ENCODE peak calls at places on chromosomes 13 and 19, in five cellular contexts. One of them, this sample, is unnamed.

GRCh38 chr13:33090755-33091454 is 74.7 kb downstream of the KL start:
- DNase-seq in HepG2: peak
- DNase-seq in K562: no peak
- DNase-seq in GM12878: no peak
- DNase-seq in HCT116: no peak
- DNase-seq in this sample: no peak

GRCh38 chr13:110421696-110422395 is 114.8 kb downstream of the COL4A2 start:
- DNase-seq in GM12878: no peak
- DNase-seq in HepG2: no peak
- DNase-seq in HCT116: no peak
- DNase-seq in K562: no peak
- DNase-seq in this sample: no peak

GRCh38 chr13:35923347-35923746 is 207.8 kb downstream of the DCLK1 start:
- DNase-seq in GM12878: no peak
- DNase-seq in HepG2: no peak
- DNase-seq in HCT116: peak
- DNase-seq in K562: no peak
- DNase-seq in this sample: no peak

GRCh38 chr19:39555883-39556282 is 15.9 kb upstream of the EID2 start:
- DNase-seq in HepG2: no peak
- DNase-seq in K562: no peak
- DNase-seq in HCT116: no peak
- DNase-seq in GM12878: no peak
- DNase-seq in this sample: no peak

GRCh38 chr19:54434112-54434861 is 14.7 kb upstream of the LENG8 start:
- DNase-seq in HCT116: no peak
- DNase-seq in HepG2: no peak
- DNase-seq in GM12878: no peak
- DNase-seq in K562: no peak
- DNase-seq in this sample: no peak

GRCh38 chr13:112065867-112066623 is 904 bp upstream of the SOX1 start:
- DNase-seq in K562: no peak
- DNase-seq in HepG2: no peak
- DNase-seq in HCT116: no peak
- DNase-seq in GM12878: no peak
- DNase-seq in this sample: peak

GRCh38 chr13:99648266-99648665 is 147.0 kb downstream of the TM9SF2 start:
- DNase-seq in K562: no peak
- DNase-seq in HCT116: no peak
- DNase-seq in HepG2: no peak
- DNase-seq in GM12878: no peak
- DNase-seq in this sample: no peak

GRCh38 chr19:10669246-10669645 is 15.1 kb downstream of the ILF3 start:
- DNase-seq in K562: no peak
- DNase-seq in GM12878: no peak
- DNase-seq in HCT116: no peak
- DNase-seq in HepG2: no peak
- DNase-seq in this sample: no peak

GRCh38 chr13:39350461-39350881 is 252.5 kb downstream of the LHFPL6 start:
- DNase-seq in K562: no peak
- DNase-seq in GM12878: no peak
- DNase-seq in HCT116: no peak
- DNase-seq in HepG2: no peak
- DNase-seq in this sample: no peak

GRCh38 chr19:45171211-45171623 is 6.8 kb downstream of the TRAPPC6A start:
- DNase-seq in GM12878: no peak
- DNase-seq in HepG2: no peak
- DNase-seq in K562: peak
- DNase-seq in HCT116: no peak
- DNase-seq in this sample: no peak

GRCh38 chr13:110308377-110309158 is 1.5 kb downstream of the COL4A2 start:
- DNase-seq in HCT116: no peak
- DNase-seq in HepG2: no peak
- DNase-seq in GM12878: no peak
- DNase-seq in K562: no peak
- DNase-seq in this sample: no peak

GRCh38 chr19:45528149-45528743 is 21.0 kb downstream of the VASP start:
- DNase-seq in HCT116: no peak
- DNase-seq in GM12878: no peak
- DNase-seq in HepG2: no peak
- DNase-seq in K562: peak
- DNase-seq in this sample: peak

GRCh38 chr19:12042893-12043292 is 7.4 kb upstream of the ZNF433 start:
- DNase-seq in HepG2: peak
- DNase-seq in K562: no peak
- DNase-seq in GM12878: no peak
- DNase-seq in HCT116: no peak
- DNase-seq in this sample: no peak

GRCh38 chr13:36907801-36908200 is 12.2 kb downstream of the SMAD9 start:
- DNase-seq in K562: no peak
- DNase-seq in HCT116: no peak
- DNase-seq in HepG2: no peak
- DNase-seq in GM12878: no peak
- DNase-seq in this sample: no peak

GRCh38 chr13:26956532-26957142 is 196.1 kb upstream of the GPR12 start:
- DNase-seq in HepG2: no peak
- DNase-seq in GM12878: no peak
- DNase-seq in HCT116: no peak
- DNase-seq in K562: no peak
- DNase-seq in this sample: no peak

GRCh38 chr13:26952551-26953138 is 192.1 kb upstream of the GPR12 start:
- DNase-seq in HepG2: no peak
- DNase-seq in K562: no peak
- DNase-seq in HCT116: no peak
- DNase-seq in GM12878: no peak
- DNase-seq in this sample: no peak

GRCh38 chr13:26954981-26955380 is 194.4 kb upstream of the GPR12 start:
- DNase-seq in HCT116: no peak
- DNase-seq in HepG2: no peak
- DNase-seq in GM12878: no peak
- DNase-seq in K562: no peak
- DNase-seq in this sample: no peak

GRCh38 chr13:26953273-26953672 is 192.7 kb upstream of the GPR12 start:
- DNase-seq in HCT116: no peak
- DNase-seq in GM12878: no peak
- DNase-seq in K562: no peak
- DNase-seq in HepG2: no peak
- DNase-seq in this sample: no peak

DNA sequence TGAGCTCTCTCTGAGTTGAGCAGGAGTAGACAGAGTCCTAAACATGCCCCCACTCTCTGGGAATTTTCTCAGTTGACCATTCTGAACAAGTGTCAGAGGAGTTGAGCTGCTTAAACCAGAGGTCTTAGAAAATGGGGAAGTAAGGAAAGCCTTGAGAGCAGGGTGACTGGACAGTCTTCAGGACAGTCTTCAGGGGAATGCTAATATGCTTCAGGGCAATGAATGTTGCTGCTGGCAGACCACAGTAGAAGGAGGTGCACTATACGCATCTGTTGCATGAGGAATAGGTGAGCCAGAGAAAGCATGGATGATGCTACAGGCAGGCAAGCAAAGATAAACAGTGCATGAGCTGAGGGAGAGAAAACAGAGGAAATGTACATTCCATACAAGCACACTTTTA is 196.6 kb upstream of the GPR12 start:
- DNase-seq in K562: no peak
- DNase-seq in HCT116: no peak
- DNase-seq in GM12878: no peak
- DNase-seq in HepG2: no peak
- DNase-seq in this sample: no peak
- TF ChIP-seq YY1 in K562: no peak
- TF ChIP-seq YY1 in HCT116: no peak
- TF ChIP-seq YY1 in GM12878: no peak
- TF ChIP-seq YY1 in HepG2: no peak
- TF ChIP-seq YY1 in this sample: no peak

GRCh38 chr19:5129691-5130090 is 160.8 kb downstream of the KDM4B start:
- DNase-seq in GM12878: no peak
- DNase-seq in HepG2: no peak
- DNase-seq in K562: no peak
- DNase-seq in HCT116: no peak
- DNase-seq in this sample: no peak

GRCh38 chr19:5127710-5128109 is 158.8 kb downstream of the KDM4B start:
- DNase-seq in K562: no peak
- DNase-seq in HepG2: no peak
- DNase-seq in GM12878: no peak
- DNase-seq in HCT116: no peak
- DNase-seq in this sample: no peak

GRCh38 chr19:5128932-5129389 is 160.0 kb downstream of the KDM4B start:
- DNase-seq in HepG2: no peak
- DNase-seq in K562: no peak
- DNase-seq in GM12878: no peak
- DNase-seq in HCT116: no peak
- DNase-seq in this sample: no peak

GRCh38 chr19:5126498-5127223 is 157.7 kb downstream of the KDM4B start:
- DNase-seq in HCT116: no peak
- DNase-seq in K562: no peak
- DNase-seq in GM12878: no peak
- DNase-seq in HepG2: no peak
- DNase-seq in this sample: no peak

GRCh38 chr19:5128251-5128931 is 159.5 kb downstream of the KDM4B start:
- DNase-seq in HepG2: no peak
- DNase-seq in K562: peak
- DNase-seq in HCT116: no peak
- DNase-seq in GM12878: no peak
- DNase-seq in this sample: no peak
- TF ChIP-seq SP1 in HepG2: no peak
- TF ChIP-seq SP1 in K562: no peak
- TF ChIP-seq SP1 in HCT116: no peak
- TF ChIP-seq SP1 in GM12878: no peak
- TF ChIP-seq SP1 in this sample: no peak

GRCh38 chr19:7860902-7861618 is 13.1 kb downstream of the PRR36 start:
- DNase-seq in HepG2: no peak
- DNase-seq in K562: no peak
- DNase-seq in HCT116: no peak
- DNase-seq in GM12878: no peak
- DNase-seq in this sample: no peak

GRCh38 chr19:7863971-7864718 is 10.0 kb downstream of the PRR36 start:
- DNase-seq in HepG2: no peak
- DNase-seq in HCT116: no peak
- DNase-seq in K562: no peak
- DNase-seq in GM12878: no peak
- DNase-seq in this sample: no peak

GRCh38 chr19:7861619-7862412 is 12.4 kb downstream of the PRR36 start:
- DNase-seq in K562: no peak
- DNase-seq in GM12878: no peak
- DNase-seq in HCT116: no peak
- DNase-seq in HepG2: no peak
- DNase-seq in this sample: no peak

GRCh38 chr19:7863157-7863970 is 10.8 kb downstream of the PRR36 start:
- DNase-seq in K562: no peak
- DNase-seq in HCT116: no peak
- DNase-seq in GM12878: no peak
- DNase-seq in HepG2: no peak
- DNase-seq in this sample: peak

DNA sequence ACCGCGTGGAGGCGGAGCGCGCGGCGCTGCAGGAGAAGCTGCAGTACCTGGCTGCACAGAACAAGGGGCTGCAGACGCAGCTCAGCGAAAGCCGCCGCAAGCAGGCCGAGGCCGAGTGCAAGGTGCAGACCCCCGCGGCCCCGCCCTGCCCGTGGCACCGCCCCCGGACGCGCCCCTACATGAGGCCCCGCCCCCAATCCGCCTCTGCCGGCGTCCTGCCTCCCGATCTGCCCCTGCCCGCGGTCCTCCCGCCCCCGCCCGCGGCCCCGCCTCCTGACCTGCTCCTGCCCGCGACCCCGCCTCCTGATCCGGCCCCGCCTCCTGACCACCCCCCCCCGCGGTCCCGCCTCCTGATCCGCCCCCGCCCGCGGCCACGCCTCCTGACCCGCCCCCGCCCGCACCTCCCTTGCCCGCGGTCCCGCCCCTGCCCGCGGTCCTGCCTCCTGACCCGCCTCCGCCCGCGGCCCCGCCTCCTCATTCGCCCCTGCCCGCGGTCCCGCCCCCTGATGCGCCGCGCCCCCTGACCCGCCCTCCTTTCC is 11.7 kb downstream of the PRR36 start:
- DNase-seq in HCT116: peak
- DNase-seq in GM12878: no peak
- DNase-seq in HepG2: no peak
- DNase-seq in K562: peak
- DNase-seq in this sample: peak
- TF ChIP-seq YY1 in HCT116: no peak
- TF ChIP-seq YY1 in GM12878: no peak
- TF ChIP-seq YY1 in HepG2: no peak
- TF ChIP-seq YY1 in K562: no peak
- TF ChIP-seq YY1 in this sample: no peak

GRCh38 chr19:46990998-46991676 is 28.5 kb upstream of the NPAS1 start:
- DNase-seq in GM12878: peak
- DNase-seq in HCT116: peak
- DNase-seq in HepG2: peak
- DNase-seq in K562: peak
- DNase-seq in this sample: peak
- TF ChIP-seq SP1 in GM12878: no peak
- TF ChIP-seq SP1 in HCT116: no peak
- TF ChIP-seq SP1 in HepG2: no peak
- TF ChIP-seq SP1 in K562: peak
- TF ChIP-seq SP1 in this sample: no peak

DNA sequence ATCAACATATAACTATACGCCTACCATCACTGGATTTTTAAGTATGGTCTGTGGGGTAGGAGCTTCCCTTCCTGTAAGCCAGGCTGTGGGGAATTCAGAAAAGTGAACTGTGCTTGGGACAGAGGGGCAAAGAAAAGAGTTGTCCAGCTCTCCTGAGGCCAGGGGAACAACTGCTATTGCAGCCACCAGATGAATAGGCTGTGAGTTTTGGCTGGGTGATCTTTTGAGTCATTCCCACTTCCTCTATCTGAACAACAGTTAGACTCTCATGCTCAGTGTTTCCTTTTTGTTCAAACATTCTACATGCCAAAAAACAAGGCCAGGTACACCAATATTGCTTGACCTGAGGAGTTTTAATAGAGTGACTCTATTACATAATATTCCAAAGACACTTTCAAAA is 426.2 kb upstream of the DACH1 start:
- DNase-seq in HCT116: no peak
- DNase-seq in HepG2: no peak
- DNase-seq in K562: no peak
- DNase-seq in GM12878: no peak
- DNase-seq in this sample: no peak
- TF ChIP-seq YY1 in HCT116: no peak
- TF ChIP-seq YY1 in HepG2: no peak
- TF ChIP-seq YY1 in K562: no peak
- TF ChIP-seq YY1 in GM12878: no peak
- TF ChIP-seq YY1 in this sample: no peak

DNA sequence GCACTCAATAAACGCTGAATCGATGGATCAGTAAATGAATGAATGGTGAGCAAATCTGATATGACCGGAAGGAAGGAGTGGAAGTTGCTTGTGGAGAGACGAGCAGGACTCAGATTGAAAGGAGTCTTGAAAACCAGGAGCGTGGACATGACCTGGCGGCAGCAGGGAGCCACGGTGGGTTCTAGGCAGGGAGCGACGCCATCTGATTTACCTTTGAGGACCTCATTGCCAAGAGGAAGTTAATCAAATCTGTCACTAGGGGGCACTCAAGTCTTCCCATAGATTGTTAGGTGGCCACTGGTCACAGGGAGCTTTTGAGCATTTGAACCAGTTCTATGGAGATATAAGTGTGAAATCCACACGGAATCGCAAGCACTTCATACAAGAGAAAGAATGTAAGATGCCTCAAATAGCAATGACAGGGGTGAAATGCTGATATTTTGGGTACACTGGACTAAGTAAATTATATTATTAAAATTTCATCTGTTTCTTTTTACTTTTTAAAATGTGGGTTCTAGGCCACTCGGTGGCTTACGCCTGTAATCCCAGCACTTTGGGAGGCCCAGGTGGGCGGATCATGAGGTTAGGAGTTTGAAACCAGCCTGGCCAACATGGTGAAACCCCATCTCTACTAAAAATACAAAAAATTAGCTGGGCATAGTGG is 9.2 kb upstream of the FBN3 start:
- DNase-seq in GM12878: peak
- DNase-seq in K562: peak
- DNase-seq in HepG2: peak
- DNase-seq in HCT116: peak
- DNase-seq in this sample: no peak
- TF ChIP-seq SP1 in GM12878: no peak
- TF ChIP-seq SP1 in K562: peak
- TF ChIP-seq SP1 in HepG2: no peak
- TF ChIP-seq SP1 in HCT116: peak
- TF ChIP-seq SP1 in this sample: peak

This sample was measured in H1.